ENCODE peak calls at places on chromosomes 5 and 9, in five cellular contexts. Z is stimulated activated CD4-positive, alpha-beta T cell treated with anti-CD3 and anti-CD28 coated beads, Interleukin-4, amount 100 ng/mL, for 4 hours; N is NB4; M is stromal cell of bone marrow; V is esophagus squamous epithelium. A is an unnamed sample.

GRCh38 chr5:83570916-83571315 is 99.4 kb downstream of the VCAN start:
- DNase-seq in Z (no peak), N (no peak), M (peak; percentile 33), V (no peak), A (no peak)

GRCh38 chr5:31235381-31235780 is 41.9 kb downstream of the CDH6 start:
- DNase-seq in Z (no peak), N (no peak), M (no peak), V (no peak), A (no peak)

GRCh38 chr9:105187781-105188180 is 56.7 kb upstream of the SLC44A1 start:
- DNase-seq in Z (no peak), N (peak; percentile 67), M (peak; percentile 82), V (no peak), A (no peak)

GRCh38 chr9:119086590-119086989 is 282.6 kb downstream of the BRINP1 start:
- DNase-seq in Z (no peak), N (no peak), M (no peak), V (no peak), A (no peak)

GRCh38 chr5:1838013-1838412 is 36.8 kb downstream of the NDUFS6 start:
- DNase-seq in Z (no peak), N (no peak), M (no peak), V (no peak), A (no peak)

GRCh38 chr9:99134893-99135341 is 30.0 kb downstream of the TGFBR1 start:
- DNase-seq in Z (no peak), N (no peak), M (peak; percentile 40), V (no peak), A (no peak)

GRCh38 chr9:127283917-127284316 is 19.3 kb downstream of the GARNL3 start:
- DNase-seq in Z (no peak), N (peak; percentile 34), M (peak; percentile 31), V (no peak), A (no peak)

GRCh38 chr5:40572947-40573346 is 106.8 kb upstream of the PTGER4 start:
- DNase-seq in Z (no peak), N (no peak), M (peak; percentile 78), V (no peak), A (no peak)

GRCh38 chr5:968953-969352 is 39.6 kb upstream of the NKD2 start:
- DNase-seq in Z (no peak), N (no peak), M (no peak), V (no peak), A (no peak)

GRCh38 chr5:169706758-169707450 is 69.8 kb downstream of the DOCK2 start:
- DNase-seq in Z (no peak), N (no peak), M (peak; percentile 76), V (no peak), A (no peak)

GRCh38 chr5:180652771-180653170 is 3.4 kb upstream of the FLT4 start:
- DNase-seq in Z (no peak), N (no peak), M (no peak), V (no peak), A (no peak)

GRCh38 chr5:30804739-30805313 is 388.7 kb upstream of the CDH6 start:
- DNase-seq in Z (no peak), N (no peak), M (peak; percentile 23), V (no peak), A (no peak)

GRCh38 chr9:6354072-6354686 is 26.0 kb downstream of the TPD52L3 start:
- DNase-seq in Z (no peak), N (peak; percentile 85), M (peak; percentile 69), V (no peak), A (peak; percentile 7)

GRCh38 chr5:1489754-1490153 is 34.0 kb downstream of the LPCAT1 start:
- DNase-seq in Z (no peak), N (no peak), M (no peak), V (no peak), A (no peak)

GRCh38 chr5:140182803-140183367 is 7.9 kb downstream of the CYSTM1 start:
- DNase-seq in Z (no peak), N (peak; percentile 17), M (peak; percentile 78), V (no peak), A (no peak)

GRCh38 chr5:178770621-178771020 is 40.2 kb upstream of the ZNF354A start:
- DNase-seq in Z (no peak), N (no peak), M (no peak), V (no peak), A (no peak)

GRCh38 chr9:92378825-92379535 is 25.4 kb downstream of the OGN start:
- DNase-seq in Z (no peak), N (no peak), M (no peak), V (no peak), A (no peak)

GRCh38 chr9:137454506-137455360 is 4.4 kb downstream of the NSMF start:
- DNase-seq in Z (no peak), N (no peak), M (no peak), V (no peak), A (no peak)

GRCh38 chr5:142015781-142016533 is 3.1 kb upstream of the GNPDA1 start:
- DNase-seq in Z (peak; percentile 33), N (peak; percentile 81), M (peak; percentile 28), V (no peak), A (peak; percentile 50)

GRCh38 chr5:80238778-80239679 is 16.8 kb downstream of the SERINC5 start:
- DNase-seq in Z (no peak), N (no peak), M (peak; percentile 71), V (no peak), A (no peak)

GRCh38 chr5:855771-856530 is 5.2 kb upstream of the ZDHHC11 start:
- DNase-seq in Z (no peak), N (peak; percentile 43), M (no peak), V (no peak), A (no peak)

GRCh38 chr9:35844628-35845301 is 15.7 kb downstream of the TMEM8B start:
- DNase-seq in Z (no peak), N (peak; percentile 86), M (peak; percentile 95), V (peak; percentile 35), A (no peak)

GRCh38 chr5:84301535-84301934 is 83.1 kb downstream of the EDIL3 start:
- DNase-seq in Z (no peak), N (no peak), M (no peak), V (no peak), A (no peak)

GRCh38 chr9:135288054-135288453 is 191.5 kb upstream of the PPP1R26 start:
- DNase-seq in Z (no peak), N (no peak), M (no peak), V (no peak), A (no peak)

GRCh38 chr5:68730220-68731010 is 363.4 kb upstream of the SLC30A5 start:
- DNase-seq in Z (no peak), N (no peak), M (peak; percentile 80), V (no peak), A (no peak)

GRCh38 chr5:88142801-88143692 is 125.6 kb downstream of the TMEM161B start:
- DNase-seq in Z (no peak), N (no peak), M (no peak), V (no peak), A (no peak)

GRCh38 chr5:174454464-174454863 is 269.9 kb upstream of the MSX2 start:
- DNase-seq in Z (no peak), N (no peak), M (no peak), V (no peak), A (no peak)

A was measured in activated T-cell treated with anti-CD3 and anti-CD28 coated beads for 24 hours.